ENCODE peak calls at places on chromosomes 4 and X, in five cellular contexts. W is fibroblast of lung, Z is dorsolateral prefrontal cortex, Y is coronary artery, C is pancreas. H is an unnamed sample.

GRCh38 chr4:75080888-75081287 is 148.0 kb downstream of the PARM1 start:
- DNase-seq in C (no peak), Z (no peak), Y (no peak), W (no peak), H (no peak)

GRCh38 chr4:56148428-56148827 is 199.7 kb downstream of the CEP135 start:
- DNase-seq in Y (no peak), Z (no peak), W (peak; percentile 49), C (no peak), H (no peak)

GRCh38 chr4:152805818-152806217 is 26.1 kb downstream of the ARFIP1 start:
- DNase-seq in C (no peak), Y (no peak), Z (no peak), W (no peak), H (no peak)

GRCh38 chrX:129108936-129109335 is 414.4 kb downstream of the SMARCA1 start:
- DNase-seq in C (no peak), Z (no peak), W (no peak), Y (no peak), H (no peak)

GRCh38 chr4:185709802-185710486 is 102.0 kb downstream of the SORBS2 start:
- DNase-seq in W (peak; percentile 18), C (no peak), Z (no peak), Y (no peak), H (no peak)

GRCh38 chr4:13642576-13642975 is 15.1 kb upstream of the BOD1L1 start:
- DNase-seq in C (no peak), W (peak; percentile 61), Z (no peak), Y (no peak), H (no peak)

GRCh38 chr4:26088433-26088928 is 174.5 kb downstream of the SMIM20 start:
- DNase-seq in W (peak; percentile 35), Y (no peak), C (no peak), Z (no peak), H (no peak)

GRCh38 chrX:130694983-130695382 is 208.0 kb downstream of the ENOX2 start:
- DNase-seq in C (no peak), W (no peak), Z (no peak), Y (no peak), H (no peak)

GRCh38 chr4:152530600-152530999 is 5.3 kb downstream of the FBXW7 start:
- DNase-seq in Y (no peak), W (no peak), C (no peak), Z (no peak), H (no peak)

GRCh38 chrX:45862801-45863200 is 662.1 kb upstream of the DIPK2B start:
- DNase-seq in Z (no peak), C (no peak), W (no peak), Y (no peak), H (no peak)

GRCh38 chr4:53713296-53713695 is 122.0 kb upstream of the LNX1 start:
- DNase-seq in Z (no peak), C (no peak), W (no peak), Y (no peak), H (no peak)

GRCh38 chr4:4256799-4257198 is 8.8 kb upstream of the TMEM128 start:
- DNase-seq in C (no peak), W (no peak), Y (no peak), Z (no peak), H (no peak)

GRCh38 chr4:101835121-101835904 is 44.8 kb downstream of the BANK1 start:
- DNase-seq in Z (no peak), C (no peak), Y (no peak), W (peak; percentile 34), H (no peak)

GRCh38 chr4:94695389-94695788 is 62.4 kb upstream of the BMPR1B start:
- DNase-seq in C (no peak), Z (no peak), W (no peak), Y (no peak), H (no peak)

GRCh38 chr4:94701606-94702300 is 56.0 kb upstream of the BMPR1B start:
- DNase-seq in C (no peak), Z (no peak), Y (no peak), W (no peak), H (no peak)

DNA sequence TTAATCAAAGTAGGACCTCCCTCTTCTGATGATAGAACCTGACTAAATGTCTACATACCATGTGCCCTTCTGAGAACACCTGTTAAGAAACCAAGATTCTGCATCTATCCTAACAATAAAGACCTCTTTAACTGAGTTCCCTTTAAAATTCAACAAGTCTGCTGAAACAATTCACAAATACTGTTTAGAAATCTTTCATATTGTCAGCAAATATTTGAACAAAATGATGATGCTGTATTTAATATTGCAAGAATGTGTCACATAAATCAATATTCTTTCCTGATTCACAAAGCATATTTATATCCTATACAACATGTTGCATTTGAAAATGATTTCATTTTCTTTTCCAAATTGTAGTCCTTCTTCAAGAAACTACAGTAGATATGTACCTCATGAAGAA is 59.6 kb upstream of the BMPR1B start:
- DNase-seq in C (no peak), Y (no peak), W (no peak), Z (no peak), H (no peak)
- H3K27ac ChIP-seq in C (no peak overlapping the region), Y (no peak overlapping the region), W (no peak overlapping the region), Z (no peak overlapping the region), H (no peak overlapping the region)

GRCh38 chr4:136319789-136320470 is 1212.4 kb downstream of the PCDH18 start:
- DNase-seq in C (no peak), W (no peak), Y (no peak), Z (no peak), H (no peak)

GRCh38 chr4:136314686-136315085 is 1217.6 kb downstream of the PCDH18 start:
- DNase-seq in Y (no peak), C (no peak), W (no peak), Z (no peak), H (no peak)

GRCh38 chr4:136316961-136317360 is 1215.3 kb downstream of the PCDH18 start:
- DNase-seq in C (no peak), Y (no peak), W (no peak), Z (no peak), H (no peak)

GRCh38 chr4:136320471-136320813 is 1211.9 kb downstream of the PCDH18 start:
- DNase-seq in W (no peak), Y (no peak), C (no peak), Z (no peak), H (no peak)
- H3K27ac ChIP-seq in W (no peak overlapping the region), Y (no peak overlapping the region), C (no peak overlapping the region), Z (no peak overlapping the region), H (no peak overlapping the region)

DNA sequence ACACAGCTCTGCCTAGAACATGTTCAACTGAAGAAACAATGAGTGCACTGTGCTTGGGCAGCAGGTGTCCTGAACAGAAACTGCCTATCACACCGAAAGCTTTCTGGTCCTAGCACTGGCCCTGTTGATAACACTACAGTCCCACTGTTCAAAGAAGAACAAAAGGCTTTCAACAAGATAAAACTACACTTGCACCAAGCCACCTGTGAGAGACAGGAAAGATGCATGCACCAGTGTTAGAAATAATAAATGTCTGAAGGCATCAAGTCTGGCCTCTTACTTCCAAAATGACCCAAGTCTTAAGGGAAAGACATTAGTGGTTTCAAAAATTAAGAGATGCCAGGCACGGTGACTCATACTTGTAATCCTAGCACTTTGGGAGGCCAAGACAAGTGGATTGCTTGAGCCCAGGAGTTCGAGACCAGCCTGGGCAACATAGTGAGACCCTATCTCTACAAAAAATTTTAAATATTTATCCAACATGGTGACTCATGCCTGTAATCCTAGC is 68.7 kb downstream of the APBB2 start:
- DNase-seq in Z (no peak), Y (no peak), C (no peak), W (peak; percentile 54), H (no peak)
- H3K27ac ChIP-seq in Z (peak overlapping the region; percentile 89), Y (peak overlapping the region; percentile 79), C (no peak overlapping the region), W (peak overlapping the region; percentile 72), H (peak overlapping the region; percentile 79)

DNA sequence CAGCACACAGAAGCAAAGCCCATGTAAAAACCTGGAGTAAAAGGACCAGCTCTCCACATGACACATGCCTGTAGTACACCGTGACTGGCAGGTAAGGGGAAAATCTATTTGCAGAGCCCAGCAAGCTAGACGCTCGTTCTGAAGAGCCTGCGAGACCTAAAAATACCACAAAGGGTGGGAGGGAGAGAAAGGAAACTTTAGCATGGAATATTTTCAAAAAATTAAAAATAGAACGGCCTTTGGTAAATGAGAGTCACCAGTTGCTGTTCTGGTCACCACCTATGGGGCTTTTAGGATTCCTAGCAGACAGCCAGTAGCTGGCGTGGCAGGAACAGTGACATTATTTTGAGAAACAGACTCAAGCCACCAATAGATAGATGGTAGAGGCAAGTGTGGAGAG is 115.5 kb downstream of the MID1IP1 start:
- DNase-seq in Z (no peak), Y (no peak), C (no peak), W (no peak), H (no peak)
- H3K27ac ChIP-seq in Z (no peak overlapping the region), Y (no peak overlapping the region), C (no peak overlapping the region), W (no peak overlapping the region), H (no peak overlapping the region)

GRCh38 chrX:64204252-64204651 is 1.3 kb downstream of the AMER1 start:
- DNase-seq in Z (no peak), Y (peak; percentile 76), C (peak; percentile 30), W (peak; percentile 8), H (no peak)

GRCh38 chrX:64205441-64205734 is at the start of gene AMER1:
- DNase-seq in C (no peak), W (no peak), Y (peak; percentile 79), Z (no peak), H (no peak)

GRCh38 chrX:64205735-64206491 is 405 bp upstream of the AMER1 start:
- DNase-seq in Z (peak; percentile 94), C (peak; percentile 95), Y (peak; percentile 95), W (peak; percentile 90), H (no peak)

GRCh38 chrX:64204701-64205440 is 637 bp downstream of the AMER1 start:
- DNase-seq in Y (peak; percentile 75), C (peak; percentile 52), W (peak; percentile 36), Z (peak; percentile 50), H (no peak)

DNA sequence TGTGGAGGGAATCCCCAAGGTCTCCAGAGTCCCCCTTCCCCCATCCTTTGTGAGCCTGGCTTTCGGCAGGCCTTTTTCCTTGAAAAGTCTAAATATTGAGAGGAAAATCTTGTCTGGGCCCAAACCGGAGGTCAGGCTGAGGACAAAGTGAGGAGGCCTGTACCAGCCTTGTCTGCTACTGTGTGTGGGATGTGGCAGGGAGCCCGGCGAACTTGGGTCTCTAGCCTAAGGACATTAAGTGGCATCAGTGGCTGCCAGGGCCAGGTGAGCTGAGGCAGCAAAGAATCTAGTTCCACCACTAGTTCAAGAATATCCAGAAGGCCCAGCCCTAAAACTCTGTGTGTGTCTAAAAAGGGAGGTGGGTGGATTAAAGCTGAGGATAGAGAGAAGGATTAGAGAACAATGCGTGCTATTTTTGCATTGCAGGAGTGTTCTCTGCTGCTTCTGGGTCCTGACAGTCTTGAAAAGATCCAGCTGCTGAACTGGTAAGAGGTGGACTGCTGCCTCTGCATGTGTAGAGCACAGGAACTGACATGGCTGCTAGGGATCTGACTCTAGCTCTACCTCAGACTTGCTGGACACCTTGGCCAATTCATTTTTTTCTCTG is 1.2 kb upstream of the AMER1 start:
- DNase-seq in Y (no peak), Z (no peak), C (no peak), W (peak; percentile 70), H (no peak)
- H3K27ac ChIP-seq in Y (peak overlapping the region; percentile 86), Z (peak overlapping the region; percentile 72), C (peak overlapping the region; percentile 81), W (peak overlapping the region; percentile 78), H (peak overlapping the region; percentile 66)

DNA sequence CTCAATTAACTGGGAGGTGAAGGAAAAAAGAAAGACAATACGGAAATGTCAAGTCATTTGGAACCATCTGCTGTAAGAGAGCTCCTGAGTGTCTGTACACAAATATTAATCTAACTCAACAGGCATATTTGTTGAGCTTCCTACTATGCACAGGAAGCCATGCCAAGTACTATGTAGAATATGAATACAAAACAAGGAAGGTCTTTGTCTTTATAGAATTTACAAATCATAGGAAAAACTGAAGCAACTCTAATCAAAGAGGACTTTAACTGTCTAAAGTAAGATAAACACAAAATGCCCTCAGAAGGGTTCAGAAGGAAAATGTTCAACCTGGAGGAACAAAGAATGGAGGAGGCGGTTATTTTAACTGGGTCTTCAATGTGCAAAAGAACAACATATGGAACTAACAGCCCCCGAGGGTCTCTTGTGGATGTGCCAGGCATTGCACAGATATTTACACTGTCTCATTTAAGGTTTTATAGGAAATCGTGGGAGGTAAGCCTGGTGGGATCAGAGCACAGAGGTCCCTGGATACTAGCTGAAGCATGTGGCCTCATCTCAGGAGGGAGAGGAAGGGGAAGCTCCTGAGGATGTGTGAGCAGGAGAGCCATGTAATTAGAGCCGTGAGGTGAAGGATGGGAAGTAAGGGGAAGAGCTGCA is 5.8 kb downstream of the FAM114A1 start:
- DNase-seq in W (no peak), Z (no peak), Y (no peak), C (no peak), H (no peak)
- H3K27ac ChIP-seq in W (peak overlapping the region; percentile 40), Z (no peak overlapping the region), Y (no peak overlapping the region), C (no peak overlapping the region), H (peak overlapping the region; percentile 98)